ENCODE peak calls at places on chromosomes 2 and 18, in seven cellular contexts. X is neural progenitor cell, I is bronchial epithelial cell, G is GM12865, A is heart left ventricle, O is right cardiac atrium, Q is fibroblast of mammary gland. E is an unnamed sample.

GRCh38 chr2:178863856-178864620 is 56.8 kb upstream of the TTN start:
- DNase-seq in X (peak), I (peak), G (no peak), A (peak), O (peak), Q (peak), E (peak)

GRCh38 chr2:216692636-216693413 is 2.5 kb downstream of the IGFBP5 start:
- DNase-seq in X (peak), I (peak), G (peak), A (peak), O (peak), Q (no peak), E (peak)

GRCh38 chr18:9951022-9951859 is 37.4 kb downstream of the VAPA start:
- DNase-seq in X (peak), I (peak), G (peak), A (no peak), O (no peak), Q (peak), E (peak)

GRCh38 chr2:122519366-122519765 is 763.9 kb downstream of the TSN start:
- DNase-seq in X (peak), I (no peak), G (no peak), A (no peak), O (no peak), Q (peak), E (no peak)

GRCh38 chr2:208509586-208509985 is 103.0 kb downstream of the PTH2R start:
- DNase-seq in X (no peak), I (no peak), G (no peak), A (no peak), O (no peak), Q (no peak), E (no peak)

GRCh38 chr2:196166876-196167275 is 4.5 kb downstream of the STK17B start:
- DNase-seq in X (no peak), I (peak), G (peak), A (no peak), O (no peak), Q (peak), E (peak)

GRCh38 chr18:59900222-59901128 is 679 bp downstream of the PMAIP1 start:
- DNase-seq in X (peak), I (peak), G (peak), A (no peak), O (no peak), Q (peak), E (peak)

GRCh38 chr18:48904086-48904485 is 46.7 kb downstream of the SMAD7 start:
- DNase-seq in X (no peak), I (no peak), G (no peak), A (no peak), O (no peak), Q (no peak), E (peak)

GRCh38 chr2:238231251-238231793 is 8.5 kb downstream of the HES6 start:
- DNase-seq in X (peak), I (peak), G (peak), A (peak), O (peak), Q (peak), E (peak)

GRCh38 chr2:136358576-136358975 is 240.6 kb upstream of the CXCR4 start:
- DNase-seq in X (no peak), I (no peak), G (no peak), A (no peak), O (no peak), Q (no peak), E (no peak)

GRCh38 chr2:73089270-73090030 is 17.9 kb upstream of the SFXN5 start:
- DNase-seq in X (no peak), I (peak), G (no peak), A (peak), O (peak), Q (peak), E (peak)

GRCh38 chr2:96143848-96144480 is 1.3 kb downstream of the DUSP2 start:
- DNase-seq in X (peak), I (no peak), G (peak), A (peak), O (no peak), Q (no peak), E (no peak)

GRCh38 chr18:36066001-36066400 is 1.4 kb downstream of the RPRD1A start:
- DNase-seq in X (no peak), I (peak), G (no peak), A (no peak), O (no peak), Q (peak), E (peak)

GRCh38 chr18:58443671-58444070 is 185.2 kb downstream of the ALPK2 start:
- DNase-seq in X (peak), I (no peak), G (no peak), A (no peak), O (no peak), Q (no peak), E (no peak)

GRCh38 chr18:58451115-58451971 is 177.5 kb downstream of the ALPK2 start:
- DNase-seq in X (no peak), I (no peak), G (no peak), A (no peak), O (no peak), Q (no peak), E (no peak)

GRCh38 chr18:58449366-58449935 is 179.4 kb downstream of the ALPK2 start:
- DNase-seq in X (no peak), I (peak), G (no peak), A (no peak), O (no peak), Q (no peak), E (no peak)

GRCh38 chr18:58446661-58447060 is 182.2 kb downstream of the ALPK2 start:
- DNase-seq in X (no peak), I (peak), G (no peak), A (no peak), O (no peak), Q (no peak), E (no peak)

DNA sequence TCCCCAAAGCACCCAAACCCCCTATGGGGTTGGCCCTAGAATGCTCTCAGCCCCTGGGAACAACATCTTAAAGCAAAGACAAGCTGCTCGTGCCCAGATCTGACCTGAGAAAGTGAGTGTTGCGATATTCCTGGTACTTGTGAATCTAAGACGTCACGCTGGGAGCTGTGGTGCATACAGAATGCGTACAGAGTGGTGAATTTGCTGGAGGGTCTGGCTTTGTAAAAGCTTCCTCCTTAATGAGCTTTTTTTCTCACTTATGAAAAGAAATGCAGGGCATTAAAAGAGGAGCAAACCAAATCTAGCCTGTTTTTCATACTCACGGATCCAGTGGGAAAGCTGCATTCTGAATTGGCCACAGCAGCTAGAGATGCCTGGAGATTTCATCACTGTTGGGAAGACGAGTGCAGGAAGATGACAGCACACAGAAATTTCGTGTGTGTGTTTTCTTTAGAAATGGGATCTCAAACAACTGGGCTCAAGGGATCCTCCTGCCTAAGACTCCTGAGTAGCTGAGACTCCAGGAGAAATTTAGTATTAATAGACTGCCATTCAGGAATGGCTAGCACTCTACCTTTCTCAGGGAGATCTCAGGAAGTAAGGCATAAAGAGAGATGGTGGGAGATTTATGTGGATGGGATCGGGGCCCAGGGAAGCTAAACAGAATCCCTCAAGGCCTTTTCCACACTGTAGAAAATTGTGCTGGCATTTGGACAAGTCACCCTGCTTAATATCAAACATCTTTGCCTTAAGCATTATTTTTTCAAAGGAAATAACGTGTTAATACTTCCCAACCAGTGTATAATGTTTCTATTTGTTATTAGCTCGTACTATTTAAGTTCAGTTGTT is 181.3 kb downstream of the ALPK2 start:
- DNase-seq in X (peak), I (no peak), G (no peak), A (no peak), O (no peak), Q (peak), E (peak)
- H3K4me3 ChIP-seq in X (no peak), I (no peak), G (no peak), A (no peak), O (no peak), Q (no peak), E (no peak)

GRCh38 chr2:39368846-39369245 is 68.2 kb downstream of the MAP4K3 start:
- DNase-seq in X (no peak), I (no peak), G (no peak), A (no peak), O (no peak), Q (no peak), E (no peak)
- H3K4me3 ChIP-seq in X (no peak), I (no peak), G (no peak), A (no peak), O (no peak), Q (no peak), E (no peak)

GRCh38 chr2:182548031-182548950 is 121.5 kb upstream of the PDE1A start:
- DNase-seq in X (no peak), I (no peak), G (no peak), A (no peak), O (no peak), Q (peak), E (peak)
- H3K4me3 ChIP-seq in X (no peak), I (no peak), G (no peak), A (peak), O (no peak), Q (no peak), E (peak)

GRCh38 chr2:119156891-119157773 is 1.4 kb downstream of the C1QL2 start:
- DNase-seq in X (no peak), I (no peak), G (no peak), A (no peak), O (no peak), Q (no peak), E (no peak)
- H3K4me3 ChIP-seq in X (peak), I (no peak), G (no peak), A (no peak), O (no peak), Q (no peak), E (no peak)

GRCh38 chr18:68519341-68519740 is 195.6 kb downstream of the TMX3 start:
- DNase-seq in X (no peak), I (no peak), G (no peak), A (no peak), O (no peak), Q (no peak), E (no peak)
- H3K4me3 ChIP-seq in X (no peak), I (no peak), G (no peak), A (no peak), O (no peak), Q (no peak), E (no peak)

GRCh38 chr2:11344342-11344955 is at the start of gene ROCK2:
- DNase-seq in X (peak), I (peak), G (peak), A (peak), O (peak), Q (peak), E (peak)

GRCh38 chr2:11343344-11343625 is 1.2 kb downstream of the ROCK2 start:
- DNase-seq in X (no peak), I (no peak), G (no peak), A (no peak), O (no peak), Q (no peak), E (no peak)

GRCh38 chr2:11340717-11341116 is 3.7 kb downstream of the ROCK2 start:
- DNase-seq in X (no peak), I (no peak), G (no peak), A (no peak), O (no peak), Q (no peak), E (no peak)

GRCh38 chr2:11343626-11344341 is 652 bp downstream of the ROCK2 start:
- DNase-seq in X (peak), I (peak), G (peak), A (peak), O (peak), Q (peak), E (peak)

DNA sequence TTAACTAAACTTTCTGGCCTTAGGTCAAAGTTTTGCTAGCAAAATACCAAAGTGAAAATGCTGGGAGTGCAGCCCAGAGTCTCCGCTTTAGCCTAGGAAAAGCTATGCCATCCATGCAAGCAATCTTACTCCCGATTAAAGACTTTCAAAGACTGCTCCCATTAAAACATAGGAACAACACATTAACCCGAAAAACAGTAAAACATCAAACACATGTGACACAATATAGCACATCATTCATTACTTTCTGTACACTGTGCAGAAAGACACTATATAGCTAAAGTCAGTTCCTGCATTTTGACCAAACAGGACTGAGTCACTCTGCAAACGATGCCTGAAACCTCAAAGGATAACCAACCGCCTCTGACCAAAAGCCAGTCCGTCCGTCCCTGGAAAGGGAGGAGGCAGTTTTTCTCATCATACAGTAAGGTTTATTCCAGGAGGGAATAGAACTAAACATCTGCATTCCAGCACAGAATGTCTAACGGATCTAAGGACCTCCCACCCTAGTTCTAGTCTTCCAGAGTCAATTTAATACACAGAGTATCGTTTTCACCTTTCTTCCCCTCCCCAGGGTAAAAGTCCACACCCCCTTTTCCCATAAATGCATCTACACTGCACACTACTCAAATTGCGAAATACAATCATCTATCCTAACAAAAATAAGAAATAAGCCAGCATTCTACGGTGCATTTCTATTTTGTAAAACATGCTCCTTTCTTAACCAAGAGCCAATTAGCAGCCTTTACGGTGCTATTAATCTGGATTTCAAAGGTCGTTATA is 1.7 kb downstream of the ROCK2 start:
- DNase-seq in X (peak), I (peak), G (peak), A (no peak), O (no peak), Q (peak), E (peak)
- H3K4me3 ChIP-seq in X (peak), I (peak), G (peak), A (peak), O (peak), Q (peak), E (peak)

DNA sequence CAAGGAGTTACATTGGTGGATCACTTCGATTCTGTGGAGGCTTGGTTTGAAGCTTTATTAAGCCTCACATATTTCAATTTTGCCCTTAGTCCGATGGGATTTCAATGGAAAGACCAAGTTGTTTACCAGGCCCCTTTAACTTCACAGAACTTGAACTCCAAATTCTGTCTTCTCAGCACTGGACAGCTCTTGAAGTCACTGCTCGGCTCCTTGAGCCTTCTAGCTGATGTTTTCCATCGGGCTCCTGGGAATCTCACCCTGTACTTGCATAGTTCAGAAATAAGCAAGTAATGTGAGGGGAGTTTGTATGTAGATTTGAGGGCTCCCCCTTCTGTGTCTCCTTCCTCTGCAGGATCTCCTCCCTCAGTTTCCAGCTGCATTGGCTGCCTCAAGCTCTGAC is 15.1 kb downstream of the OXER1 start:
- DNase-seq in X (no peak), I (no peak), G (no peak), A (no peak), O (no peak), Q (no peak), E (no peak)
- H3K4me3 ChIP-seq in X (no peak), I (no peak), G (no peak), A (no peak), O (no peak), Q (no peak), E (no peak)

DNA sequence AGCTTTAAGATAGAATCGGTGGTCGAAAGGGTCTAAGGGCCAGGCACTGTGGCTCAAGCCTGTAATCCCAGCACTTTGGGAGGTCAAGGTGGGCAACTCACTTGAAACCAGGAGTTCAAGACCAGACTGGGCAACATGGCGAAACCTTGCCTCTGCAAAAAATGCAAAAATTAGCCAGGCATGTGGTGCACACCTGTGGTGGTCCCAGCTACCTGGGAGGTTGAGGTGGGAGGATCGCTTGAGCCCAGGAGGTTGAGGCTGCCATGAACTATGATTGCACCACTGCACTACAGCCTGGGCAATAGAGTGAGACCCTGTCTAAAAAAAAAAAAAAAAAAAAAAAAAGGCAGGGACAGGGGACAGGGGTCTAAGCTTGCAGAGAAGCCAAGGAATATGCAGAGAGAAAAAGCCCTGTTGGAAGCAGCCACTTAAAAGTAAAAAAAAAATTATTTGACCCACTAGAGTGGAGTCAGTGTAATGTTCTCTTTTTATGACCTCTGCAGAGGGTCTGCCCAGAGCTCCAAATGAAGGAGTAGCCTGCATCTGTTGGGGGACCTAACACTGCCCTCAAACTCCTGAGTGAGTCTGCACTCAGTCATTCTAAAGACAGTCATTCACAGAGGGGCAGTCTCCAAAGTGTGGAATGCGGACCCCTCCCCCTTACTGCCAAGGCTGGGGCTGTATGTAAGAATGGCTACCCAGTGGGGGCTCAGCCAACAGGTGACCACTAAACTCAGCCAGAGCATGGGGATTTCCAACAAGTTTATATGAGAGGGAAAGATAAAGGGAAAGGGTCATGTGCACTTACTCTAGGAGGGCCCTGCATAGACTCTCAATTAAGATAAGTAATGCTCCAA is 118.5 kb upstream of the CDCA7 start:
- DNase-seq in X (peak), I (no peak), G (no peak), A (no peak), O (no peak), Q (no peak), E (no peak)
- H3K4me3 ChIP-seq in X (no peak), I (no peak), G (no peak), A (no peak), O (no peak), Q (no peak), E (no peak)

E was measured in adipocyte.